ENCODE peak calls at places on chromosomes 1 and 21, in five cellular contexts. J is prostate gland; P is uterus; F is IMR-90; O is CD8-positive, alpha-beta T cell. M is an unnamed sample. For H3K4me1 and H3K27me3, the result is how much of the 10 kb centered on the place peaks cover.

GRCh38 chr1:204466416-204467405 is 27.9 kb downstream of the PIK3C2B start:
- DNase-seq in P (no peak), F (no peak), O (no peak), J (no peak), M (peak)

GRCh38 chr1:92857817-92858216 is 26.0 kb downstream of the RPL5 start:
- DNase-seq in F (no peak), P (no peak), J (no peak), O (no peak), M (no peak)

GRCh38 chr1:71037066-71037465 is 10.6 kb downstream of the PTGER3 start:
- DNase-seq in P (no peak), F (no peak), J (no peak), O (no peak), M (no peak)

GRCh38 chr1:244254467-244254866 is 197.2 kb downstream of the ADSS2 start:
- DNase-seq in O (no peak), J (no peak), F (no peak), P (no peak), M (peak)

GRCh38 chr1:100313382-100313781 is 38.9 kb upstream of the CDC14A start:
- DNase-seq in F (no peak), J (no peak), P (no peak), O (no peak), M (no peak)

GRCh38 chr1:24909388-24909898 is 20.6 kb downstream of the RUNX3 start:
- DNase-seq in F (peak), J (no peak), O (no peak), P (peak), M (no peak)

GRCh38 chr21:41112740-41113692 is 54.9 kb upstream of the BACE2 start:
- DNase-seq in J (no peak), O (no peak), F (peak), P (no peak), M (no peak)

GRCh38 chr1:61271412-61271789 is 189.0 kb downstream of the NFIA start:
- DNase-seq in J (no peak), F (no peak), P (no peak), O (no peak), M (no peak)

GRCh38 chr21:25911730-25912401 is 177.1 kb downstream of the GABPA start:
- DNase-seq in F (no peak), O (no peak), P (no peak), J (no peak), M (no peak)

GRCh38 chr1:24905979-24906720 is 23.9 kb downstream of the RUNX3 start:
- DNase-seq in F (no peak), O (peak), P (peak), J (no peak), M (no peak)

GRCh38 chr1:41795205-41795762 is 123.4 kb downstream of the HIVEP3 start:
- DNase-seq in O (no peak), F (peak), P (no peak), J (no peak), M (no peak)

GRCh38 chr21:39518055-39518844 is 66.5 kb downstream of the SH3BGR start:
- DNase-seq in O (peak), F (peak), J (peak), P (no peak), M (no peak)

GRCh38 chr1:113929750-113930498 is 800 bp downstream of the HIPK1 start:
- DNase-seq in J (peak), O (peak), P (no peak), F (peak), M (peak)

GRCh38 chr1:44785501-44786137 is 2.4 kb downstream of the BEST4 start:
- DNase-seq in P (no peak), O (no peak), J (no peak), F (no peak), M (no peak)

GRCh38 chr1:102588536-102588935 is 519.8 kb downstream of the COL11A1 start:
- DNase-seq in F (no peak), O (no peak), P (no peak), J (no peak), M (no peak)

GRCh38 chr1:14303011-14303410 is 295.5 kb upstream of the KAZN start:
- DNase-seq in P (no peak), F (no peak), O (no peak), J (no peak), M (no peak)

GRCh38 chr1:23118407-23118806 is 50.2 kb downstream of the LUZP1 start:
- DNase-seq in O (no peak), J (no peak), P (no peak), F (no peak), M (no peak)

GRCh38 chr1:23116216-23116836 is 52.3 kb downstream of the LUZP1 start:
- DNase-seq in F (no peak), J (no peak), O (no peak), P (no peak), M (no peak)

GRCh38 chr1:23114424-23115079 is 54.1 kb downstream of the LUZP1 start:
- DNase-seq in F (peak), O (no peak), J (no peak), P (no peak), M (no peak)

GRCh38 chr1:23118957-23119792 is 49.5 kb downstream of the LUZP1 start:
- DNase-seq in O (no peak), J (no peak), F (peak), P (no peak), M (no peak)

GRCh38 chr1:23116921-23117699 is 51.5 kb downstream of the LUZP1 start:
- DNase-seq in F (no peak), P (no peak), J (no peak), O (no peak), M (no peak)
- H3K4me1 ChIP-seq in F (under half), P (under half), J (under half), O (under half), M (under half)

GRCh38 chr1:20558180-20558579 is 5.8 kb downstream of the FAM43B start:
- DNase-seq in F (no peak), J (no peak), O (no peak), P (no peak), M (no peak)
- H3K27me3 ChIP-seq in F (half or more), J (under half), O (under half), P (under half), M (under half)

DNA sequence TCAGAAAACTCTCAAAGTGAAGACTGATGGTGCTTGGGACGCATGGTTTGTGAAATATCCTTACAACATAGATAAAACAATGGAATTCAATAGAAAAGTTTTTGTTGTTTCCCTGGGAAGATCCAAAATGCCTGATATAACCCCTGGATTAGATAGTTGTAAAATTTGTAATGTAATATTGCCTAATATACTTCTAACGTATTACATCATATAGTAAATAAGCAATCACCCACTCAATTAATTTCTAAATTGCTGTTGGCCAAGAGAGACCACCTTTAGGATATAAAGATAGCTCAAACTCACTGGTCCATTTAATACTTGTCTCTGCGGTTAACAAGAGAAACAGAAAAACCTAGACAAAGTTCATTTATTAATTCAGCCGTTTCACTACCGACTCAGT is 42.2 kb downstream of the TTC13 start:
- DNase-seq in O (no peak), F (no peak), J (no peak), P (no peak), M (no peak)
- H3K4me1 ChIP-seq in O (under half), F (under half), J (under half), P (under half), M (under half)

DNA sequence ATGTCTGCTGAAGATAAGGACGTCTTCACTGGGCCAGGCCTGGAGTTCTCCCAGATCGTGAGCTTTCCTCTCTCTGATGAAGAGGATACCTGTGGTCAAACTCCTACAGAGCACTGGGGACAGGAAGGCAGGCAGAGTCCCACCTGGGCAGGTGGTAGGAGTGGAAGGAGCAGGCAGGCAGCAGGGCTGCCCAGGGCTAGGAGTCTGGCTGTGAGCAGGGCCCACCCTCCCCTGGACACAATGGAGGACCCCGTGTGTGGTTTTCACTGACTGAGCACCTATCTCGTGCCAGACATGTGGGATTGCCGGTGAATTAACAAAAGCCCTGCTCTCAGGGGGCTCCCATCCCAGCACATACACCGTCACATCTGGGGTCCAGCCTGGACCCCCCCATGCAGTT is 4.9 kb upstream of the SAMD11 start:
- DNase-seq in P (no peak), F (no peak), O (no peak), J (no peak), M (no peak)
- H3K27me3 ChIP-seq in P (under half), F (under half), O (under half), J (under half), M (half or more)

DNA sequence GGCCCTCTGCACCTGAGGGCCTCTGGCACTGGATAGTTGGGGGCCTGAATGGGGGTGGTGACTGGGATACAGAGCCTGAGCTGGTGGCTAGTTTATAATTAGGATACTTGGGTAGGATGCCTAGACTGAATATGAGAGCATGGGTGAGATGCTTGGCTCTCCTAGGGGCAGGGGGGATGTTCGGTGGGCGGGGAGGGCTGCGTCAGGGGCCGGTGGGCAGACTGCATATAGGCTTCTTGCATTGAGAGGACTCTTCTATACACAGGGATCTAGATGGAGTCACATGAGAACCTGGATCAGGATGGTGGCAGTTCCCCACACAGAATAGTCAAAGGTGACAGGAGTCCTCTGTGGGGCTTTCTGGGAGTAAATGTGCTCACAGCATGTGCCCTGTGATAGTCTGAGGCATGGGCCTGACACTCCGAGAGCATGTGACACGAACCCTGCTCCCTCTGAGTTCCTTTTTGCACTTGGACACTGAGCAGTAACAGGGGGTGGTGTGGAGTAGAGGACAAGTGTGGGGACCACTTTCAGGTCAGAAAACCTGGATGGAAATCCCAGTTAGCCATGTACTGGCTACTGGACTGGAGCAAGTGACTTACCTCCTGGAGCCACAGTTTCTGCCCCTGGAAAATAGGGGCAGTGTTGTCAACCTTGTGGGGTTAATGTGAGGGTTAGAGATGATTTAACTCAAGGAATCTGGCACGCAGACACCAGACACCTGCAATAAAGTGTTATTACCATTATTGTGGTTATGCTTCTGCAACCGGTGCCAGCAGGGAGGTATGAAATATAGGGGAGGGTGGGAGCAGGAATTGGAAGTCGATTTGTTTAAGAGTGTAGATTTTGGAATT is 2.2 kb downstream of the MAP7D1 start:
- DNase-seq in J (no peak), P (no peak), O (no peak), F (no peak), M (no peak)
- H3K4me1 ChIP-seq in J (half or more), P (under half), O (half or more), F (under half), M (half or more)

GRCh38 chr1:29806646-29807319 is 570.5 kb downstream of the PTPRU start:
- DNase-seq in O (peak), P (no peak), F (no peak), J (no peak), M (no peak)
- H3K27me3 ChIP-seq in O (under half), P (under half), F (under half), J (under half), M (under half)

DNA sequence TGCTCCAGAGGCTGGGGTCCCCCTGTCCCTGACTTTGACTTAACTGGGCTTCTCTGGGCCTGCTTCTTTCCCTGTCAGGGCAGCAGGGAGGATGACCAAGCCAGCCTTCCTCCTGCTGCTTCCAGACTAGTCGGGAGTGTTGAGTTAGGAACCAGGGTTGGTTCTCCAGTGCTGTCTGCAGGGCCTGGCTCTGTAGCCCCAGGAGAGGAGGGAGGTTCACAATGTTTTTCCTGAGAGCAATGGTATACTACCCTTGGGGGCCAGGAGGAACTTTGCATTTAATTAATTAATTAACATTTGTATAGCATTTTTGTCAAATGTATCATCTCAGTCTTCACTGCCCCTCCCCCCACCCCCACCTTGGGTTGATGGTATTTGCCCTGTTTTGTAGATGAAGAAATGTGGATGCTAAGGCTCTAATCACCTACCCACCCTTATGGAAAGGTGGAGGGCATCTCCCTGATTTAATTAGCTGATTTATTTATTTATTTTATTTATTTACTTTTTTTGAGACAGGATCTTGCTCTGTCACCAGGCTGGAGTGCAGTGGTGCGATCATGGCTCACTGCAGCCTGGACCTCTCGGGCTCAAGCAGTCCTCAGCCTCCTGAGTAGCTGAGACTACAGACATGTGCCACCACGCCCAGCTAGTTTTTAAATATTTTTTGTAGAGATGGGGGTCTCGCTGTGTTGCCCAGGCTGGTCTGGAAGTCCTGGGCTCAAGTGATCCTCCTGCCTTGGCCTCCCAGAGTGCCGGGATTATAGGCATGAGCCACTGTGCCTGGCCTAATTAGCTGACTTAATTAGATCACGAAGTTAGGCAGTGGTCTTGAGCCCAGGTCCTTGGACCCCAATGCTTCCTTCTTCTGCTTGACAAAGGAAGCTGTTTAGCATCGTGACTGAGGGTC is 6.6 kb downstream of the H6PD start:
- DNase-seq in O (no peak), F (no peak), J (no peak), P (no peak), M (no peak)
- H3K4me1 ChIP-seq in O (under half), F (under half), J (half or more), P (under half), M (half or more)

GRCh38 chr1:22285545-22286396 is 142.9 kb upstream of the WNT4 start:
- DNase-seq in F (no peak), J (no peak), O (peak), P (peak), M (peak)
- H3K27me3 ChIP-seq in F (half or more), J (under half), O (under half), P (under half), M (under half)

DNA sequence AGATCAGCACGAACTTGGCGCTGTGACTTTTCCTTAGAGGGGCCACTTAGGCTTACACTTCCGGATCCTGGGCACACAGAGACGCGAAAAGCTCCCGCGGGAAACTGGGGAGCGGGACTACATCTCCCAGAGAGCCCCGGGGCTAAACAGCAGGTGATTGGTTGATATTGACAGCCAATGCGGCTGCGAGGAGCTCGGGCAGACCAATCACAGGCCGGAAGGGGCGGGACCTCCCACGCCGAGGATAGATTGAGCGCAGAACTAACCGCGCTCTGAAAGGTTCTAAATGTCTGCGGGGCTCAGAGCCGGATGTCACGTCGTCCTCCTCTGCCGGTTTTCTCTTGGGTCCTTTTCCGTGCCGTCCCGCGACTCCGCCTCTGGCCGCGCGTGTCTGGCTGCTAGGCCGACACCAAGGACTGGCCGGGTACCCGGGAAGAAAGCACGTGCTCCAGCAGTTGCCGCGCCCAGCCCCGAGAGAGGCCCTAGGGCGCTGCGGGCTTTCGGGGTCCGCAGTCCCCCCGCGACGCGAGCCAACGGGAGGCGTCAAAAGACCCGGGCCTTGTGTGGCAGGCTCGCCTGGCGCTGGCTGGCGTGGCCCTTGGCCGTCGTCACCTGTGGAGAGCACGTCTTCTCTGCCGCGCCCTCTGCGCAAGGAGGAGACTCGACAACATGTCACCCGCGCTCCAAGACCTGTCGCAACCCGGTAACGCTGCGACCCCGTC is at the start of gene MTR:
- DNase-seq in O (peak), F (peak), P (peak), J (peak), M (peak)
- H3K4me1 ChIP-seq in O (under half), F (under half), P (under half), J (under half), M (under half)